ENCODE peak calls at places on chromosomes 5 and 9, in nine cellular contexts. C is RCC 7860, P is hypothalamus, O is neural progenitor cell, U is left ventricle myocardium superior, B is omental fat pad, N is hepatic stellate cell, D is kidney, W is NCI-H1436 treated with DMSO at 0.1 percent for 48 hours. A is an unnamed sample.

GRCh38 chr9:134288731-134289130 is 37.5 kb upstream of the RXRA start:
- DNase-seq in W (no peak), O (no peak), C (no peak), U (peak), B (no peak), N (no peak), D (peak), P (no peak), A (no peak)

GRCh38 chr5:170538096-170538465 is 34.3 kb downstream of the KCNIP1 start:
- DNase-seq in C (peak), N (no peak), U (no peak), P (no peak), O (no peak), D (no peak), B (no peak), W (no peak), A (no peak)

GRCh38 chr9:123335227-123335985 is 20.6 kb upstream of the CRB2 start:
- DNase-seq in W (no peak), O (peak), C (peak), N (peak), U (no peak), B (no peak), P (no peak), D (no peak), A (no peak)

GRCh38 chr5:1051366-1051720 is 42.7 kb downstream of the NKD2 start:
- DNase-seq in C (no peak), B (no peak), U (no peak), O (no peak), D (no peak), N (no peak), P (no peak), W (no peak), A (no peak)

GRCh38 chr5:39376293-39376714 is 12.0 kb upstream of the C9 start:
- DNase-seq in O (peak), N (no peak), W (no peak), D (no peak), U (no peak), C (peak), P (no peak), B (no peak), A (peak)

GRCh38 chr5:35651002-35651756 is 33.5 kb downstream of the SPEF2 start:
- DNase-seq in N (peak), B (no peak), D (no peak), C (peak), W (no peak), O (peak), P (no peak), U (no peak), A (peak)

GRCh38 chr5:77022511-77023417 is 7.4 kb upstream of the AGGF1 start:
- DNase-seq in N (no peak), B (no peak), W (no peak), P (no peak), D (no peak), U (no peak), C (no peak), O (no peak), A (no peak)

GRCh38 chr5:133687212-133688051 is 75.1 kb upstream of the FSTL4 start:
- DNase-seq in W (no peak), D (no peak), P (no peak), C (no peak), N (no peak), U (no peak), B (no peak), O (peak), A (no peak)

GRCh38 chr5:169609716-169610115 is 26.1 kb downstream of the SPDL1 start:
- DNase-seq in U (no peak), P (no peak), N (no peak), B (no peak), D (peak), C (peak), O (peak), W (no peak), A (no peak)

GRCh38 chr5:125485003-125485641 is 738.7 kb upstream of the ZNF608 start:
- DNase-seq in P (no peak), W (peak), B (no peak), O (peak), C (peak), U (no peak), D (no peak), N (peak), A (peak)